ENCODE peak calls at places on chromosomes 2 and 18, in eight cellular contexts. K is brain microvascular endothelial cell; X is sigmoid colon; Q is esophagus squamous epithelium; J is Panc1; D is CD8-positive, alpha-beta T cell; C is PC-9; M is H1. A is an unnamed sample. For H3K27me3, the result is how much of the 10 kb centered on the place peaks cover.

GRCh38 chr2:222281495-222281894 is 17.3 kb downstream of the PAX3 start:
- DNase-seq in J (no peak), C (no peak), K (no peak), M (no peak), X (no peak), Q (no peak), D (no peak), A (no peak)

GRCh38 chr2:229407170-229407569 is 136.1 kb upstream of the PID1 start:
- DNase-seq in X (peak), J (peak), K (peak), M (no peak), D (no peak), C (no peak), Q (no peak), A (peak)

GRCh38 chr2:1527153-1527992 is 114.1 kb downstream of the TPO start:
- DNase-seq in J (no peak), C (no peak), D (no peak), Q (no peak), M (no peak), X (peak), K (no peak), A (no peak)

GRCh38 chr18:8212893-8213805 is 396.1 kb upstream of the RAB12 start:
- DNase-seq in C (no peak), K (peak), Q (no peak), M (no peak), D (no peak), J (no peak), X (no peak), A (no peak)

GRCh38 chr2:35973132-35973736 is 382.3 kb upstream of the CRIM1 start:
- DNase-seq in C (no peak), Q (no peak), J (no peak), K (peak), M (no peak), D (no peak), X (no peak), A (peak)

GRCh38 chr2:3174626-3175567 is 202.7 kb downstream of the EIPR1 start:
- DNase-seq in C (no peak), X (peak), K (no peak), M (no peak), Q (no peak), D (no peak), J (no peak), A (no peak)

GRCh38 chr2:20469595-20469994 is 22.7 kb downstream of the RHOB start:
- DNase-seq in Q (no peak), X (peak), C (peak), D (no peak), J (no peak), M (no peak), K (no peak), A (no peak)

GRCh38 chr2:238848941-238849853 is 1.3 kb downstream of the TWIST2 start:
- DNase-seq in M (no peak), X (no peak), C (no peak), J (no peak), D (no peak), Q (no peak), K (peak), A (no peak)

GRCh38 chr18:50749421-50749820 is 70.4 kb downstream of the MRO start:
- DNase-seq in X (no peak), K (no peak), Q (no peak), J (no peak), C (no peak), D (no peak), M (no peak), A (no peak)

GRCh38 chr2:88842656-88843055 is 151.2 kb downstream of the RPIA start:
- DNase-seq in D (no peak), X (no peak), C (no peak), J (no peak), K (no peak), Q (no peak), M (no peak), A (no peak)

GRCh38 chr2:177328056-177328455 is 63.5 kb upstream of the NFE2L2 start:
- DNase-seq in Q (no peak), C (peak), J (no peak), M (no peak), D (no peak), X (no peak), K (peak), A (no peak)

GRCh38 chr2:86441789-86442641 is 844 bp downstream of the KDM3A start:
- DNase-seq in Q (peak), C (no peak), M (no peak), X (peak), K (peak), J (no peak), D (peak), A (peak)

GRCh38 chr2:231571810-231572209 is 20.9 kb upstream of the TEX44 start:
- DNase-seq in M (no peak), K (no peak), Q (no peak), C (no peak), X (no peak), D (no peak), J (no peak), A (no peak)

GRCh38 chr2:650343-651310 is 26.6 kb downstream of the TMEM18 start:
- DNase-seq in K (no peak), M (no peak), C (no peak), D (no peak), J (no peak), Q (no peak), X (peak), A (no peak)

GRCh38 chr2:236657801-236658200 is 88.2 kb downstream of the ACKR3 start:
- DNase-seq in J (no peak), C (peak), M (no peak), Q (no peak), K (peak), X (no peak), D (no peak), A (no peak)

GRCh38 chr18:48713302-48713701 is 174.5 kb downstream of the CTIF start:
- DNase-seq in Q (no peak), K (no peak), C (no peak), D (no peak), M (no peak), X (peak), J (no peak), A (no peak)

GRCh38 chr2:179020156-179020750 is 29.7 kb downstream of the CCDC141 start:
- DNase-seq in X (no peak), Q (no peak), D (peak), M (peak), C (no peak), K (no peak), J (peak), A (no peak)

GRCh38 chr2:69242651-69243051 is 144.4 kb downstream of the GFPT1 start:
- DNase-seq in K (no peak), X (no peak), D (no peak), M (no peak), Q (no peak), C (no peak), J (no peak), A (no peak)

GRCh38 chr18:38923136-38923535 is 1357.5 kb upstream of the CELF4 start:
- DNase-seq in M (no peak), K (no peak), J (no peak), D (no peak), C (no peak), Q (no peak), X (no peak), A (no peak)

GRCh38 chr2:105888625-105889024 is 143.9 kb downstream of the NCK2 start:
- DNase-seq in J (no peak), M (no peak), K (no peak), C (no peak), X (no peak), Q (no peak), D (no peak), A (no peak)
- TF ChIP-seq CTCF in J (no peak), M (peak), K (peak), C (peak), X (no peak), Q (peak), D (no peak), A (no peak)

DNA sequence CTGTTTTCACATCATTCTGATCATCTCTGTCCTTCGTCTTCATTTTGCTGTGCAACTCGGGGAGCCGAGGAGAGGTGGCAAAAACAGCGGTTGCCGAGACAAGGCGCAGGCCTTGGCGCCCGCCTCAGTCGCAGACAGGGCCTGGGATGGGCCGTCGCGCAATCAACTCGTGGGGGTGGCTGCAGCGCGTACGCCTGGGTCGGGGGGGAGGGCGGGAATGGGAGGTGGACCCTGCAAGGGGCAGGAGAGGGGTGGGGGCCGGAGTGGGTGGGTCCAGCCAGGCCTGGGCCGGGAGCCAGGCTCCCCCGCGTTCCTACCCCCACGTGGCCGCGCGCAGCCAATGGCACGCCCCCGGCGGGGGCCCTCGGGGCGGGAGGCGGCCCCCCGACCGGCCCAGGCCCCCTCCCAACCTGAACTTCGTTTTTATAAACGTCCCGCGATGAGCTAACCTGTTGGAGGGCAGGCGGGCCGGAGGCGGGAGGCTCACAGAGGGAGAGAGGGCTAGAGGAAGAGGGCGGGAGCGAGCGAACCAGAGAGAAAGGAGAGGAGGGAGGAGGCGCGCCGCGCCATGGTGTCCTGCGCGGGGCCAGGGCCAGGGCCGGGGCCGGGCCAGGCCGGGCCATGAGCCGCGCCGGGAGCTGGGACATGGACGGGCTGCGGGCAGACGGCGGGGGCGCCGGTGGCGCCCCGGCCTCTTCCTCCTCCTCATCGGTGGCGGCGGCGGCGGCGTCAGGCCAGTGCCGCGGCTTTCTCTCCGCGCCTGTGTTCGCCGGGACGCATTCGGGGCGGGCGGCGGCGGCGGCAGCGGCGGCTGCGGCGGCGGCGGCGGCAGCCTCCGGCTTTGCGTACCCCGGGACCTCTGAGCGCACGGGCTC is at the start of gene HOXD13:
- DNase-seq in K (no peak), D (no peak), Q (no peak), X (peak), C (no peak), M (no peak), J (no peak), A (no peak)
- H3K27me3 ChIP-seq in K (half or more), D (half or more), Q (half or more), X (under half), C (half or more), M (half or more), J (under half), A (under half)

DNA sequence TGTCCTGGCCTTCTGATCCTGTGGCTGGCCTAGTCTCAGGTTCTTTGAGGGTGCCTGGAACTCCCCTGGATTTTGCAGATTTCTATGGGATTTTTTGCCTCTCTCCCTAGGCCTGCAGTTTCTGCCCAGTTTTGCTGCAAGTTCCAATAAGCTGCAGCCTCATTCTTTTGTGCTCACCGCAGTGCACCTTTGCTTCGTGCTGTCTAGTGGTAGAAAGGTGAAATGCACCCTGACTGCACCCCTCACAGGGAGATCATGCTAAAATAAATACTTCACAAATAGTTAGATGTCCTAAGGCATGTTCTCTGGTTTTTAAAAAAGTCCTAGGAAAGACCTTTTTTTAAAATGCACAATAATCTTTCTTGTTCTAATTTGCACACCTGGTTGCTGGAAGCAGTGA is 72.5 kb downstream of the GNAL start:
- DNase-seq in Q (no peak), D (no peak), X (no peak), M (no peak), J (no peak), K (no peak), C (no peak), A (no peak)
- TF ChIP-seq CTCF in Q (peak), D (no peak), X (no peak), M (peak), J (peak), K (peak), C (peak), A (no peak)

GRCh38 chr2:26182887-26183630 is 10.2 kb downstream of the GAREM2 start:
- DNase-seq in J (no peak), X (peak), Q (no peak), C (no peak), D (no peak), K (no peak), M (no peak), A (no peak)
- H3K27me3 ChIP-seq in J (under half), X (under half), Q (under half), C (under half), D (under half), K (under half), M (under half), A (under half)

DNA sequence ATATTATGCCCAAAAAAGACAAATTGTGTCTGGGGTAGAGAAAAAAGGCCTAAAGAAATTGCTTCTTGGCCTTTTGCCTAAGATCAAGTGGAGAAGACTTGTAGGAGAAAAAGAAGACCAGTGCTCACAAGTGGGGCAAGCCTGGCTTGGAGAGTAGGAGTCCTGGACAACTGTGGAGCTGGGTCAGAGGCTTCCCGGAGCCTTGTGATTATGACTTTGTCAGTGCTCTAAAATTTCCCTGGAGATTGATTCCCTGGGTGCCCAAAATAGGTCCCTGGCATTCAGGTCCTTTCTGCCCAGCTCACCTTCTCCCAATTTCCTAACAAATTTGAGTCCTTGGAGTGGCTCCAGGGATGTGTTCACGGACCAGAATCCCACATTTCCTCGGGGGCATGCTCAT is 787 bp upstream of the TRIM54 start:
- DNase-seq in J (no peak), C (no peak), M (no peak), X (no peak), D (no peak), Q (no peak), K (no peak), A (no peak)
- TF ChIP-seq CTCF in J (no peak), C (no peak), M (no peak), X (no peak), D (no peak), Q (no peak), K (no peak), A (no peak)

GRCh38 chr18:26228562-26229260 is 2.5 kb downstream of the TAF4B start:
- DNase-seq in X (no peak), J (no peak), M (no peak), K (no peak), Q (no peak), D (no peak), C (no peak), A (no peak)
- H3K27me3 ChIP-seq in X (under half), J (under half), M (under half), K (under half), Q (under half), D (under half), C (under half), A (under half)

DNA sequence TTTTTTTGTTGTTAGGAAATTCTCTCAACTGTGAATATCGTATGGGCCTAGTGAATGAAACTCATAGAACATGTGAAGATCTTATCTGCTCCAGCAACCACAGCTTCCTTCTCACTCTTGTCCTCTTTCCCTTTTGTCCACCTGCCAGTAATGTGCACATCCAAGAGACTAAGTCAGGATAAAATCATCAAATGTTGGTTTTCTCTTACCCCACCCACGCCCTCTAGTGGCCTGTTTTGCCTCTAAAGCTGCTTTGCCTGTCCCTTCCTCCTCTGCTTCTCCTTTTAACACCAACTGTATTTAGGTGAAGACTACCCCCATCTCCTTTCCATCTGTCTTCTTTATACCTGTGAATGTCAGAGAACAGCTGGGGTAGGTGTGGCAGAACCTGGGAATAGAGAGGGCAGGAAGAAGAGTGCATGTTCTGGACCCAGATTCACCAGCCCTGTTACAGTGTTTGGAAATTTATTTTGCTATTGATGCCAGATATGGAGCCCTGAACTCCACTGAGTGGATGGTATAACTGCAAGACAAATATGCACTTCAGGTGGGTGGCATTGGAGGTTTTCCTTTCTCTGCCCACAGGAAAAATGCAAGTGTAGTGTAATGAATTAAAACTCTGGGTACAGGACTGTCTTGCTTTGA is 8.4 kb upstream of the MGAT5 start:
- DNase-seq in D (peak), M (no peak), C (peak), K (peak), X (peak), J (peak), Q (peak), A (peak)
- TF ChIP-seq CTCF in D (peak), M (peak), C (peak), K (peak), X (peak), J (peak), Q (peak), A (peak)

GRCh38 chr2:138777996-138778395 is 2.2 kb downstream of the NXPH2 start:
- DNase-seq in X (no peak), Q (no peak), C (no peak), M (peak), D (no peak), K (peak), J (no peak), A (no peak)

GRCh38 chr2:138779451-138780440 is at the start of gene NXPH2:
- DNase-seq in K (no peak), X (no peak), C (no peak), Q (no peak), J (no peak), D (no peak), M (no peak), A (no peak)

GRCh38 chr2:138782378-138782777 is 2.2 kb upstream of the NXPH2 start:
- DNase-seq in D (no peak), K (no peak), J (no peak), Q (no peak), M (no peak), X (no peak), C (no peak), A (no peak)

GRCh38 chr2:138780908-138781307 is 718 bp upstream of the NXPH2 start:
- DNase-seq in D (no peak), C (no peak), K (no peak), M (no peak), J (no peak), Q (no peak), X (no peak), A (no peak)

GRCh38 chr2:138780451-138780880 is 276 bp upstream of the NXPH2 start:
- DNase-seq in K (no peak), J (no peak), Q (no peak), M (no peak), D (no peak), X (no peak), C (no peak), A (no peak)
- H3K27me3 ChIP-seq in K (under half), J (under half), Q (half or more), M (under half), D (under half), X (under half), C (under half), A (under half)

A was measured in dorsolateral prefrontal cortex.